ENCODE peak calls at places on chromosomes 12 and 14, in eight cellular contexts. L, V, I, E, Q, G, W and C are unnamed samples.

GRCh38 chr12:12443482-12443881 is 86.6 kb downstream of the BORCS5 start:
- DNase-seq in L (no peak), V (peak; percentile 49), I (peak; percentile 83), E (no peak), Q (no peak), G (no peak), W (no peak), C (no peak)

GRCh38 chr12:3049596-3050314 is 27.4 kb upstream of the TSPAN9 start:
- DNase-seq in L (no peak), V (no peak), I (no peak), E (no peak), Q (no peak), G (no peak), W (no peak), C (no peak)

GRCh38 chr12:131869871-131870418 is 24.5 kb upstream of the ULK1 start:
- DNase-seq in L (no peak), V (no peak), I (peak; percentile 68), E (peak; percentile 87), Q (no peak), G (no peak), W (no peak), C (no peak)

GRCh38 chr12:20501958-20502357 is 133.6 kb downstream of the PDE3A start:
- DNase-seq in L (no peak), V (no peak), I (no peak), E (no peak), Q (no peak), G (no peak), W (no peak), C (no peak)

GRCh38 chr14:97185186-97185585 is 388.0 kb downstream of the VRK1 start:
- DNase-seq in L (no peak), V (no peak), I (no peak), E (no peak), Q (peak; percentile 21), G (no peak), W (no peak), C (no peak)

GRCh38 chr14:29465095-29465494 is 462.6 kb downstream of the PRKD1 start:
- DNase-seq in L (no peak), V (no peak), I (peak; percentile 87), E (no peak), Q (no peak), G (no peak), W (no peak), C (no peak)

GRCh38 chr12:4145990-4146859 is 127.3 kb upstream of the CCND2 start:
- DNase-seq in L (no peak), V (no peak), I (no peak), E (no peak), Q (peak; percentile 80), G (no peak), W (peak; percentile 49), C (no peak)

GRCh38 chr12:67077617-67078016 is 191.5 kb upstream of the CAND1 start:
- DNase-seq in L (no peak), V (no peak), I (no peak), E (no peak), Q (no peak), G (no peak), W (no peak), C (no peak)

GRCh38 chr14:64109821-64110554 is 184.2 kb downstream of the ESR2 start:
- DNase-seq in L (no peak), V (no peak), I (no peak), E (no peak), Q (no peak), G (no peak), W (no peak), C (peak; percentile 6)

GRCh38 chr14:64407329-64407728 is 19.2 kb downstream of the MTHFD1 start:
- DNase-seq in L (no peak), V (no peak), I (no peak), E (no peak), Q (no peak), G (no peak), W (no peak), C (no peak)

GRCh38 chr12:62711626-62712305 is 223.2 kb downstream of the PPM1H start:
- DNase-seq in L (no peak), V (no peak), I (no peak), E (peak; percentile 82), Q (no peak), G (no peak), W (no peak), C (no peak)

GRCh38 chr12:94831081-94831747 is 172.3 kb downstream of the NDUFA12 start:
- DNase-seq in L (no peak), V (no peak), I (no peak), E (no peak), Q (no peak), G (no peak), W (no peak), C (no peak)

GRCh38 chr14:68893566-68893965 is 85.5 kb downstream of the ACTN1 start:
- DNase-seq in L (no peak), V (no peak), I (no peak), E (no peak), Q (no peak), G (no peak), W (no peak), C (no peak)

GRCh38 chr12:54000105-54000773 is at the start of gene HOXC9:
- DNase-seq in L (no peak), V (no peak), I (no peak), E (no peak), Q (no peak), G (no peak), W (no peak), C (no peak)

GRCh38 chr12:27163048-27163715 is 80.8 kb upstream of the C12orf71 start:
- DNase-seq in L (no peak), V (no peak), I (peak; percentile 66), E (peak; percentile 16), Q (no peak), G (no peak), W (no peak), C (no peak)

GRCh38 chr12:57732726-57733593 is 5.6 kb downstream of the AGAP2 start:
- DNase-seq in L (no peak), V (no peak), I (no peak), E (no peak), Q (no peak), G (no peak), W (no peak), C (no peak)

GRCh38 chr14:55782166-55782565 is 202.2 kb downstream of the KTN1 start:
- DNase-seq in L (no peak), V (no peak), I (no peak), E (no peak), Q (no peak), G (no peak), W (no peak), C (no peak)

GRCh38 chr14:104827173-104828055 is 26.5 kb downstream of the ZBTB42 start:
- DNase-seq in L (peak; percentile 76), V (peak; percentile 43), I (peak; percentile 61), E (peak; percentile 50), Q (peak; percentile 59), G (no peak), W (peak; percentile 38), C (no peak)